ENCODE peak calls at places on chromosomes 11 and 22, in four cellular contexts. O is GM04504, W is left ventricle myocardium superior, E is PC-3. Z is an unnamed sample.

GRCh38 chr11:65537620-65538231 is 12.8 kb downstream of the SCYL1 start:
- DNase-seq in O (no peak), W (peak), E (no peak), Z (no peak)

GRCh38 chr11:40597546-40598113 is 861.8 kb downstream of the LRRC4C start:
- DNase-seq in O (no peak), W (no peak), E (no peak), Z (no peak)

GRCh38 chr11:120425527-120425926 is 86.0 kb upstream of the GRIK4 start:
- DNase-seq in O (no peak), W (no peak), E (no peak), Z (no peak)

GRCh38 chr11:9573775-9574555 is 495 bp downstream of the WEE1 start:
- DNase-seq in O (no peak), W (peak), E (no peak), Z (no peak)

GRCh38 chr11:20066783-20067156 is 93.5 kb downstream of the DBX1 start:
- DNase-seq in O (no peak), W (no peak), E (no peak), Z (no peak)

GRCh38 chr11:133082851-133083488 is 449.3 kb downstream of the OPCML start:
- DNase-seq in O (no peak), W (peak), E (no peak), Z (no peak)

GRCh38 chr11:11265994-11266606 is 87.0 kb downstream of the CSNK2A3 start:
- DNase-seq in O (no peak), W (peak), E (peak), Z (no peak)

GRCh38 chr22:45006873-45007246 is 2.9 kb downstream of the PHF21B start:
- DNase-seq in O (no peak), W (no peak), E (no peak), Z (no peak)

GRCh38 chr11:68982134-68982533 is 1.3 kb upstream of the MRGPRD start:
- DNase-seq in O (no peak), W (no peak), E (no peak), Z (no peak)

GRCh38 chr11:100863080-100863581 is 176.0 kb downstream of the ARHGAP42 start:
- DNase-seq in O (peak), W (no peak), E (peak), Z (peak)

GRCh38 chr11:74325649-74326645 is 14.5 kb upstream of the P4HA3 start:
- DNase-seq in O (peak), W (peak), E (no peak), Z (peak)

GRCh38 chr11:130131957-130132850 is 27.4 kb upstream of the ST14 start:
- DNase-seq in O (peak), W (no peak), E (peak), Z (no peak)

GRCh38 chr11:119567667-119568582 is 145.0 kb upstream of the THY1 start:
- DNase-seq in O (peak), W (no peak), E (peak), Z (peak)

GRCh38 chr22:36077261-36077660 is 48.6 kb upstream of the RBFOX2 start:
- DNase-seq in O (peak), W (no peak), E (peak), Z (no peak)

GRCh38 chr22:43159484-43160178 is 8.3 kb downstream of the TSPO start:
- DNase-seq in O (no peak), W (no peak), E (no peak), Z (no peak)

GRCh38 chr11:67285541-67286498 is 3.3 kb upstream of the ANKRD13D start:
- DNase-seq in O (no peak), W (peak), E (no peak), Z (no peak)

GRCh38 chr11:133711545-133711944 is 133.8 kb downstream of the SPATA19 start:
- DNase-seq in O (no peak), W (no peak), E (no peak), Z (no peak)

GRCh38 chr22:38461414-38462081 is 6.3 kb upstream of the KDELR3 start:
- DNase-seq in O (peak), W (peak), E (peak), Z (no peak)

GRCh38 chr11:130782361-130783221 is 133.7 kb downstream of the SNX19 start:
- DNase-seq in O (no peak), W (no peak), E (peak), Z (no peak)

GRCh38 chr11:82680252-82680651 is 53.4 kb downstream of the FAM181B start:
- DNase-seq in O (no peak), W (no peak), E (peak), Z (no peak)

GRCh38 chr11:117498791-117499190 is 171.1 kb downstream of the CEP164 start:
- DNase-seq in O (no peak), W (no peak), E (no peak), Z (no peak)

GRCh38 chr11:14908214-14908880 is 16.3 kb upstream of the CYP2R1 start:
- DNase-seq in O (peak), W (no peak), E (peak), Z (no peak)

GRCh38 chr11:115566185-115566765 is 62.1 kb upstream of the CADM1 start:
- DNase-seq in O (no peak), W (no peak), E (no peak), Z (no peak)

GRCh38 chr11:94933225-94934130 is 39.9 kb downstream of the CWC15 start:
- DNase-seq in O (peak), W (no peak), E (peak), Z (peak)

GRCh38 chr11:77057938-77058474 is 8.8 kb upstream of the CAPN5 start:
- DNase-seq in O (no peak), W (no peak), E (no peak), Z (no peak)

GRCh38 chr11:109772846-109773400 is 320.3 kb upstream of the ZC3H12C start:
- DNase-seq in O (no peak), W (no peak), E (no peak), Z (no peak)

GRCh38 chr11:18527512-18527911 is 770 bp upstream of the TSG101 start:
- DNase-seq in O (peak), W (no peak), E (peak), Z (peak)

GRCh38 chr22:29308148-29308790 is 1.8 kb downstream of the GAS2L1 start:
- DNase-seq in O (no peak), W (peak), E (no peak), Z (no peak)

Z was measured in BJ.